ENCODE peak calls at places on chromosomes 3 and 15, in five cellular contexts. One of them, this sample, is unnamed.

GRCh38 chr3:132543016-132543739 is 53.9 kb upstream of the ACKR4 start:
- DNase-seq in H9: no peak
- DNase-seq in trophoblast cell: peak; percentile 74
- DNase-seq in H1: no peak
- DNase-seq in mesenchymal stem cell: peak; percentile 92
- DNase-seq in this sample: no peak

GRCh38 chr15:85533949-85534543 is 153.6 kb downstream of the AKAP13 start:
- DNase-seq in H9: no peak
- DNase-seq in trophoblast cell: no peak
- DNase-seq in H1: no peak
- DNase-seq in mesenchymal stem cell: no peak
- DNase-seq in this sample: no peak

GRCh38 chr3:58173670-58174472 is 36.9 kb downstream of the DNASE1L3 start:
- DNase-seq in H9: peak; percentile 80
- DNase-seq in trophoblast cell: peak; percentile 74
- DNase-seq in H1: no peak
- DNase-seq in mesenchymal stem cell: no peak
- DNase-seq in this sample: no peak

GRCh38 chr15:99212401-99212800 is 37.0 kb downstream of the TTC23 start:
- DNase-seq in H9: no peak
- DNase-seq in trophoblast cell: peak; percentile 16
- DNase-seq in H1: no peak
- DNase-seq in mesenchymal stem cell: peak; percentile 89
- DNase-seq in this sample: no peak

GRCh38 chr3:18900994-18901393 is 247.3 kb upstream of the KCNH8 start:
- DNase-seq in H9: no peak
- DNase-seq in trophoblast cell: no peak
- DNase-seq in H1: no peak
- DNase-seq in mesenchymal stem cell: no peak
- DNase-seq in this sample: no peak

GRCh38 chr15:88894348-88894818 is 961 bp downstream of the HAPLN3 start:
- DNase-seq in H9: peak; percentile 89
- DNase-seq in trophoblast cell: peak; percentile 91
- DNase-seq in H1: no peak
- DNase-seq in mesenchymal stem cell: peak; percentile 26
- DNase-seq in this sample: no peak

GRCh38 chr15:72201346-72202029 is 3.9 kb upstream of the GRAMD2A start:
- DNase-seq in H9: no peak
- DNase-seq in trophoblast cell: no peak
- DNase-seq in H1: no peak
- DNase-seq in mesenchymal stem cell: no peak
- DNase-seq in this sample: no peak

GRCh38 chr3:10408680-10409079 is 87.8 kb upstream of the SEC13 start:
- DNase-seq in H9: no peak
- DNase-seq in trophoblast cell: peak; percentile 7
- DNase-seq in H1: no peak
- DNase-seq in mesenchymal stem cell: peak; percentile 16
- DNase-seq in this sample: no peak

GRCh38 chr3:117602054-117602644 is 892.6 kb downstream of the TUSC7 start:
- DNase-seq in H9: no peak
- DNase-seq in trophoblast cell: no peak
- DNase-seq in H1: no peak
- DNase-seq in mesenchymal stem cell: no peak
- DNase-seq in this sample: no peak

GRCh38 chr3:10428393-10429091 is 76.8 kb downstream of the ATP2B2 start:
- DNase-seq in H9: no peak
- DNase-seq in trophoblast cell: no peak
- DNase-seq in H1: no peak
- DNase-seq in mesenchymal stem cell: no peak
- DNase-seq in this sample: no peak

GRCh38 chr3:12965999-12966846 is 107.0 kb downstream of the IQSEC1 start:
- DNase-seq in H9: no peak
- DNase-seq in trophoblast cell: peak; percentile 66
- DNase-seq in H1: no peak
- DNase-seq in mesenchymal stem cell: peak; percentile 16
- DNase-seq in this sample: no peak

GRCh38 chr15:53251998-53252397 is 461.9 kb upstream of the ONECUT1 start:
- DNase-seq in H9: no peak
- DNase-seq in trophoblast cell: no peak
- DNase-seq in H1: no peak
- DNase-seq in mesenchymal stem cell: no peak
- DNase-seq in this sample: no peak

GRCh38 chr15:67833504-67834248 is 6.2 kb downstream of the RNU6-1 start:
- DNase-seq in H9: peak; percentile 81
- DNase-seq in trophoblast cell: peak; percentile 43
- DNase-seq in H1: no peak
- DNase-seq in mesenchymal stem cell: peak; percentile 50
- DNase-seq in this sample: no peak

GRCh38 chr15:39267685-39268084 is 313.2 kb upstream of the THBS1 start:
- DNase-seq in H9: no peak
- DNase-seq in trophoblast cell: no peak
- DNase-seq in H1: no peak
- DNase-seq in mesenchymal stem cell: peak; percentile 53
- DNase-seq in this sample: no peak

GRCh38 chr3:42020681-42021307 is 58.9 kb upstream of the ULK4 start:
- DNase-seq in H9: no peak
- DNase-seq in trophoblast cell: peak; percentile 31
- DNase-seq in H1: no peak
- DNase-seq in mesenchymal stem cell: peak; percentile 56
- DNase-seq in this sample: no peak

GRCh38 chr3:42264399-42265058 is 1.5 kb downstream of the CCK start:
- DNase-seq in H9: peak; percentile 81
- DNase-seq in trophoblast cell: peak; percentile 41
- DNase-seq in H1: no peak
- DNase-seq in mesenchymal stem cell: no peak
- DNase-seq in this sample: no peak

GRCh38 chr3:49718419-49719213 is 868 bp downstream of the AMIGO3 start:
- DNase-seq in H9: peak; percentile 71
- DNase-seq in trophoblast cell: peak; percentile 61
- DNase-seq in H1: peak; percentile 23
- DNase-seq in mesenchymal stem cell: peak; percentile 31
- DNase-seq in this sample: no peak

GRCh38 chr15:64807751-64808222 is 17.7 kb downstream of the PIF1 start:
- DNase-seq in H9: peak; percentile 96
- DNase-seq in trophoblast cell: no peak
- DNase-seq in H1: peak; percentile 96
- DNase-seq in mesenchymal stem cell: no peak
- DNase-seq in this sample: no peak

GRCh38 chr15:81256916-81257315 is 60.2 kb downstream of the IL16 start:
- DNase-seq in H9: no peak
- DNase-seq in trophoblast cell: peak; percentile 56
- DNase-seq in H1: no peak
- DNase-seq in mesenchymal stem cell: peak; percentile 33
- DNase-seq in this sample: no peak

GRCh38 chr3:64539451-64540196 is 148.2 kb downstream of the ADAMTS9 start:
- DNase-seq in H9: no peak
- DNase-seq in trophoblast cell: no peak
- DNase-seq in H1: no peak
- DNase-seq in mesenchymal stem cell: no peak
- DNase-seq in this sample: no peak

GRCh38 chr15:95486224-95486623 is 844.3 kb upstream of the NR2F2 start:
- DNase-seq in H9: no peak
- DNase-seq in trophoblast cell: no peak
- DNase-seq in H1: no peak
- DNase-seq in mesenchymal stem cell: no peak
- DNase-seq in this sample: no peak

GRCh38 chr15:98725874-98726273 is 77.5 kb downstream of the IGF1R start:
- DNase-seq in H9: no peak
- DNase-seq in trophoblast cell: no peak
- DNase-seq in H1: no peak
- DNase-seq in mesenchymal stem cell: no peak
- DNase-seq in this sample: no peak

GRCh38 chr15:61661791-61662190 is 398.5 kb downstream of the VPS13C start:
- DNase-seq in H9: no peak
- DNase-seq in trophoblast cell: no peak
- DNase-seq in H1: no peak
- DNase-seq in mesenchymal stem cell: no peak
- DNase-seq in this sample: no peak

GRCh38 chr15:74403981-74404563 is 29.7 kb downstream of the SEMA7A start:
- DNase-seq in H9: no peak
- DNase-seq in trophoblast cell: no peak
- DNase-seq in H1: no peak
- DNase-seq in mesenchymal stem cell: no peak
- DNase-seq in this sample: no peak

GRCh38 chr3:18988619-18989229 is 159.6 kb upstream of the KCNH8 start:
- DNase-seq in H9: no peak
- DNase-seq in trophoblast cell: peak; percentile 54
- DNase-seq in H1: no peak
- DNase-seq in mesenchymal stem cell: peak; percentile 16
- DNase-seq in this sample: peak; percentile 27

GRCh38 chr3:126578702-126579101 is 20.0 kb upstream of the C3orf22 start:
- DNase-seq in H9: no peak
- DNase-seq in trophoblast cell: no peak
- DNase-seq in H1: no peak
- DNase-seq in mesenchymal stem cell: no peak
- DNase-seq in this sample: no peak

GRCh38 chr3:62090519-62090918 is 282.8 kb downstream of the FEZF2 start:
- DNase-seq in H9: no peak
- DNase-seq in trophoblast cell: no peak
- DNase-seq in H1: no peak
- DNase-seq in mesenchymal stem cell: no peak
- DNase-seq in this sample: no peak

GRCh38 chr15:79973445-79974180 is 2.6 kb upstream of the BCL2A1 start:
- DNase-seq in H9: no peak
- DNase-seq in trophoblast cell: no peak
- DNase-seq in H1: no peak
- DNase-seq in mesenchymal stem cell: no peak
- DNase-seq in this sample: no peak

DNA sequence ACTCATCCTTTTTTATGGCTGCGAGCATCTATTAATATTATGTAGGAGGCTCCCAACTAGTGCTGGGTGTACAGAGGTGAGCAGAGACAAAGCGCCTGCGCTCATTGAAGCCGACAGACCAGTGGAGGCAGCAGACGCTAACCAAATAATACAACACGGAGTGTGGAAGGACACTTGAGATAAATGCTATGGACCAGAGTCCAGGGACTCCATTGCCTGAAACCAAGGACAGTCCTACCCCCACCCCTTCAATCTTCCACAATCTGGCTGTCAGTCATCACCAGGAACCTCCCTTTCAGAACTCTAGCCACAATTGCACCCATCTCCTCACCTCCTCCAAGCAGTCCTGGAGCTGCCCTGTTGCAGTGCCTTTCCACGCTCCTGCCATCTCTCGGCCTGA is 41.5 kb downstream of the KLHL6 start:
- DNase-seq in H9: no peak
- DNase-seq in trophoblast cell: no peak
- DNase-seq in H1: no peak
- DNase-seq in mesenchymal stem cell: no peak
- DNase-seq in this sample: no peak
- H3K27ac ChIP-seq in H9: no peak overlapping the region
- H3K27ac ChIP-seq in trophoblast cell: no peak overlapping the region
- H3K27ac ChIP-seq in H1: no peak overlapping the region
- H3K27ac ChIP-seq in mesenchymal stem cell: no peak overlapping the region
- H3K27ac ChIP-seq in this sample: no peak overlapping the region

GRCh38 chr3:185822957-185823279 is 1.9 kb downstream of the IGF2BP2 start:
- DNase-seq in H9: no peak
- DNase-seq in trophoblast cell: peak; percentile 36
- DNase-seq in H1: no peak
- DNase-seq in mesenchymal stem cell: peak; percentile 45
- DNase-seq in this sample: no peak

GRCh38 chr3:185820973-185821758 is 3.7 kb downstream of the IGF2BP2 start:
- DNase-seq in H9: no peak
- DNase-seq in trophoblast cell: peak; percentile 82
- DNase-seq in H1: no peak
- DNase-seq in mesenchymal stem cell: peak; percentile 85
- DNase-seq in this sample: no peak

GRCh38 chr3:185823280-185824044 is 1.4 kb downstream of the IGF2BP2 start:
- DNase-seq in H9: no peak
- DNase-seq in trophoblast cell: peak; percentile 42
- DNase-seq in H1: no peak
- DNase-seq in mesenchymal stem cell: peak; percentile 69
- DNase-seq in this sample: no peak

GRCh38 chr3:185824051-185824466 is 783 bp downstream of the IGF2BP2 start:
- DNase-seq in H9: peak; percentile 52
- DNase-seq in trophoblast cell: peak; percentile 25
- DNase-seq in H1: no peak
- DNase-seq in mesenchymal stem cell: peak; percentile 47
- DNase-seq in this sample: peak; percentile 32

DNA sequence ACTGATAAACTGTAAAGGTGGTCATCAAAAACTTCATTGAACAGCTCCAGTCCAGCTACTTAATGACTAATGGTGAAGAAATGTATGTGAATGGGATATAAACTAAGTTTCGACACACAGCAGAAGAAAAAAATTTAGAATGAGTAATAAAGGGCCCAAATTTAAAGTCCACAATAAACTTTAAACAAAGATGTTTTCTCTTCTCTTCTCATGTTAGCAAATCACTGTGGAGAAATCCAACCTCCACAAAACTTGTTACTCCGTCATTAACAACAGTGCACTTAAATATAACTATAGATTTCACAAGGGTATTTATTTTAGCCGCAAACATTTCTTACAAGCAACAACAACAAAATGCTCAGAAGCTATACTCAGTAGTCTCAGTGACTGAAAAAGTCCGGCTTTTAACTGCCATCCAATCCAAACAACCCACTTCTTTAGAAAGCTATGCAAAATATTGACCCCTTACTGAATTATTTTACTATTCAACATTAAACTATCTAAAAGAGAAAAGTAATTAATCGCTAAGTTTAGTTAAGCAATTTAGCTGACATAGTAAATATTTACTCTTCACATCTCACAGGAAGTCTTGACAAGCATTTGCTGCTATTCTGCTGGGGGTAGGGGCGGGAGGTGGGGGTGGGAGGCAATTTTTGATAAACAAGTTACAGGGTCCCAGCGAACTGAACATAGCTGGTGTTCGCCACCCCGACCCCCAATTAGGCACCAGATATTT is 2.5 kb downstream of the IGF2BP2 start:
- DNase-seq in H9: no peak
- DNase-seq in trophoblast cell: peak; percentile 68
- DNase-seq in H1: no peak
- DNase-seq in mesenchymal stem cell: peak; percentile 83
- DNase-seq in this sample: no peak
- H3K18ac ChIP-seq in H9: no peak overlapping the region
- H3K18ac ChIP-seq in trophoblast cell: no peak overlapping the region
- H3K18ac ChIP-seq in H1: no peak overlapping the region
- H3K18ac ChIP-seq in mesenchymal stem cell: no peak overlapping the region
- H3K18ac ChIP-seq in this sample: no peak overlapping the region

DNA sequence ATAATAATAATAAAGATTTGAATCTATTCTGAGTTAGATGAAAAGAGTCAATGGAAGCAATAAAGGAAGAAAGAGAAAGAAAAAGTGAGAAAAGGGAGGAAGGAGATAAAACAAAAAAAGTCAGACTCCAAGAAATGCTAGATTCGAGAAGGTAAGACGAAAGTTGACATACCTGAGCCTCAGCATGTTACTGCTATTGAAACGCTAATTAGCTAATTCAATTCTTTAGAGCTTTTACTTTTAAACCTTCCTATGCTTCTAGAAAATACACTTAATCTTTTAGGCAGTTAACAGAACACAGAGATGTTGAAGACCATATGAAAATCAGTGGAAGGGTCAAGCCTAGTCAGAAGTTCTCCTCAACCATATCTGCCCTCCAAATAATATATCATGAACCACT is 337.2 kb upstream of the ROBO2 start:
- DNase-seq in H9: no peak
- DNase-seq in trophoblast cell: no peak
- DNase-seq in H1: no peak
- DNase-seq in mesenchymal stem cell: no peak
- DNase-seq in this sample: no peak
- H2BK12ac ChIP-seq in H9: no peak overlapping the region
- H2BK12ac ChIP-seq in trophoblast cell: no peak overlapping the region
- H2BK12ac ChIP-seq in H1: no peak overlapping the region
- H2BK12ac ChIP-seq in mesenchymal stem cell: no peak overlapping the region
- H2BK12ac ChIP-seq in this sample: no peak overlapping the region

GRCh38 chr3:157631468-157631867 is 128.3 kb upstream of the VEPH1 start:
- DNase-seq in H9: no peak
- DNase-seq in trophoblast cell: peak; percentile 78
- DNase-seq in H1: no peak
- DNase-seq in mesenchymal stem cell: no peak
- DNase-seq in this sample: no peak
- H3K27ac ChIP-seq in H9: no peak overlapping the region
- H3K27ac ChIP-seq in trophoblast cell: no peak overlapping the region
- H3K27ac ChIP-seq in H1: no peak overlapping the region
- H3K27ac ChIP-seq in mesenchymal stem cell: no peak overlapping the region
- H3K27ac ChIP-seq in this sample: no peak overlapping the region

This sample was measured in neuronal stem cell.